ENCODE peak calls at places on chromosomes 5 and 9, in six cellular contexts. One of them, this sample, is unnamed.

GRCh38 chr5:62333250-62333800 is 27.3 kb downstream of the KIF2A start:
- ATAC-seq in IMR-90: no peak
- ATAC-seq in HCT116: no peak
- ATAC-seq in lung: no peak
- ATAC-seq in mucosa of descending colon: peak
- ATAC-seq in pancreas: no peak
- ATAC-seq in this sample: no peak

GRCh38 chr5:22465177-22465576 is 388.0 kb downstream of the CDH12 start:
- ATAC-seq in IMR-90: no peak
- ATAC-seq in HCT116: no peak
- ATAC-seq in lung: no peak
- ATAC-seq in mucosa of descending colon: no peak
- ATAC-seq in pancreas: no peak
- ATAC-seq in this sample: no peak

GRCh38 chr9:135343733-135344522 is 135.7 kb upstream of the PPP1R26 start:
- ATAC-seq in IMR-90: peak
- ATAC-seq in HCT116: peak
- ATAC-seq in lung: no peak
- ATAC-seq in mucosa of descending colon: peak
- ATAC-seq in pancreas: peak
- ATAC-seq in this sample: no peak

GRCh38 chr9:133425049-133425632 is 3.0 kb downstream of the ADAMTS13 start:
- ATAC-seq in IMR-90: no peak
- ATAC-seq in HCT116: no peak
- ATAC-seq in lung: no peak
- ATAC-seq in mucosa of descending colon: no peak
- ATAC-seq in pancreas: no peak
- ATAC-seq in this sample: no peak

GRCh38 chr9:133359420-133360175 is 3.2 kb downstream of the SURF2 start:
- ATAC-seq in IMR-90: no peak
- ATAC-seq in HCT116: no peak
- ATAC-seq in lung: no peak
- ATAC-seq in mucosa of descending colon: no peak
- ATAC-seq in pancreas: no peak
- ATAC-seq in this sample: no peak

GRCh38 chr5:138699482-138699881 is 53.7 kb upstream of the CTNNA1 start:
- ATAC-seq in IMR-90: no peak
- ATAC-seq in HCT116: no peak
- ATAC-seq in lung: no peak
- ATAC-seq in mucosa of descending colon: no peak
- ATAC-seq in pancreas: no peak
- ATAC-seq in this sample: no peak

GRCh38 chr5:61340775-61341361 is 8.8 kb downstream of the ZSWIM6 start:
- ATAC-seq in IMR-90: no peak
- ATAC-seq in HCT116: no peak
- ATAC-seq in lung: no peak
- ATAC-seq in mucosa of descending colon: peak
- ATAC-seq in pancreas: no peak
- ATAC-seq in this sample: no peak

GRCh38 chr9:108836771-108837170 is 19.0 kb downstream of the ACTL7B start:
- ATAC-seq in IMR-90: no peak
- ATAC-seq in HCT116: no peak
- ATAC-seq in lung: no peak
- ATAC-seq in mucosa of descending colon: no peak
- ATAC-seq in pancreas: no peak
- ATAC-seq in this sample: no peak

GRCh38 chr9:85610074-85610855 is 131.5 kb downstream of the AGTPBP1 start:
- ATAC-seq in IMR-90: peak
- ATAC-seq in HCT116: peak
- ATAC-seq in lung: peak
- ATAC-seq in mucosa of descending colon: peak
- ATAC-seq in pancreas: peak
- ATAC-seq in this sample: peak

GRCh38 chr5:56092115-56092514 is 97.4 kb upstream of the IL6ST start:
- ATAC-seq in IMR-90: no peak
- ATAC-seq in HCT116: no peak
- ATAC-seq in lung: no peak
- ATAC-seq in mucosa of descending colon: no peak
- ATAC-seq in pancreas: no peak
- ATAC-seq in this sample: no peak

GRCh38 chr9:21251162-21251561 is 11.4 kb upstream of the IFNA14 start:
- ATAC-seq in IMR-90: no peak
- ATAC-seq in HCT116: peak
- ATAC-seq in lung: no peak
- ATAC-seq in mucosa of descending colon: no peak
- ATAC-seq in pancreas: no peak
- ATAC-seq in this sample: no peak
- TF ChIP-seq CTCF in IMR-90: no peak
- TF ChIP-seq CTCF in HCT116: no peak
- TF ChIP-seq CTCF in lung: no peak
- TF ChIP-seq CTCF in mucosa of descending colon: no peak
- TF ChIP-seq CTCF in pancreas: no peak
- TF ChIP-seq CTCF in this sample: no peak

GRCh38 chr5:115599502-115599901 is 2.8 kb downstream of the TICAM2 start:
- ATAC-seq in IMR-90: peak
- ATAC-seq in HCT116: no peak
- ATAC-seq in lung: no peak
- ATAC-seq in mucosa of descending colon: peak
- ATAC-seq in pancreas: peak
- ATAC-seq in this sample: peak

GRCh38 chr5:115599924-115600323 is 2.4 kb downstream of the TICAM2 start:
- ATAC-seq in IMR-90: peak
- ATAC-seq in HCT116: no peak
- ATAC-seq in lung: no peak
- ATAC-seq in mucosa of descending colon: no peak
- ATAC-seq in pancreas: no peak
- ATAC-seq in this sample: no peak

GRCh38 chr5:115602585-115603125 is 376 bp upstream of the TICAM2 start:
- ATAC-seq in IMR-90: peak
- ATAC-seq in HCT116: no peak
- ATAC-seq in lung: peak
- ATAC-seq in mucosa of descending colon: peak
- ATAC-seq in pancreas: peak
- ATAC-seq in this sample: no peak

GRCh38 chr5:115600771-115601170 is 1.5 kb downstream of the TICAM2 start:
- ATAC-seq in IMR-90: peak
- ATAC-seq in HCT116: no peak
- ATAC-seq in lung: no peak
- ATAC-seq in mucosa of descending colon: no peak
- ATAC-seq in pancreas: no peak
- ATAC-seq in this sample: no peak

GRCh38 chr5:115601709-115602584 is at the start of gene TICAM2:
- ATAC-seq in IMR-90: peak
- ATAC-seq in HCT116: no peak
- ATAC-seq in lung: peak
- ATAC-seq in mucosa of descending colon: peak
- ATAC-seq in pancreas: peak
- ATAC-seq in this sample: peak
- TF ChIP-seq CTCF in IMR-90: peak
- TF ChIP-seq CTCF in HCT116: no peak
- TF ChIP-seq CTCF in lung: peak
- TF ChIP-seq CTCF in mucosa of descending colon: no peak
- TF ChIP-seq CTCF in pancreas: peak
- TF ChIP-seq CTCF in this sample: peak

GRCh38 chr5:168076561-168076991 is 214.9 kb upstream of the WWC1 start:
- ATAC-seq in IMR-90: peak
- ATAC-seq in HCT116: peak
- ATAC-seq in lung: no peak
- ATAC-seq in mucosa of descending colon: peak
- ATAC-seq in pancreas: no peak
- ATAC-seq in this sample: no peak
- TF ChIP-seq CTCF in IMR-90: peak
- TF ChIP-seq CTCF in HCT116: no peak
- TF ChIP-seq CTCF in lung: no peak
- TF ChIP-seq CTCF in mucosa of descending colon: no peak
- TF ChIP-seq CTCF in pancreas: no peak
- TF ChIP-seq CTCF in this sample: peak

GRCh38 chr9:136742640-136743391 is at the start of gene LCN10:
- ATAC-seq in IMR-90: no peak
- ATAC-seq in HCT116: peak
- ATAC-seq in lung: no peak
- ATAC-seq in mucosa of descending colon: peak
- ATAC-seq in pancreas: peak
- ATAC-seq in this sample: no peak
- TF ChIP-seq CTCF in IMR-90: peak
- TF ChIP-seq CTCF in HCT116: no peak
- TF ChIP-seq CTCF in lung: no peak
- TF ChIP-seq CTCF in mucosa of descending colon: no peak
- TF ChIP-seq CTCF in pancreas: no peak
- TF ChIP-seq CTCF in this sample: no peak

GRCh38 chr5:146965781-146966659 is 87.5 kb upstream of the PPP2R2B start:
- ATAC-seq in IMR-90: peak
- ATAC-seq in HCT116: peak
- ATAC-seq in lung: peak
- ATAC-seq in mucosa of descending colon: peak
- ATAC-seq in pancreas: peak
- ATAC-seq in this sample: peak
- TF ChIP-seq CTCF in IMR-90: peak
- TF ChIP-seq CTCF in HCT116: peak
- TF ChIP-seq CTCF in lung: peak
- TF ChIP-seq CTCF in mucosa of descending colon: peak
- TF ChIP-seq CTCF in pancreas: peak
- TF ChIP-seq CTCF in this sample: peak

GRCh38 chr5:79108792-79109191 is 2.8 kb upstream of the BHMT start:
- ATAC-seq in IMR-90: no peak
- ATAC-seq in HCT116: no peak
- ATAC-seq in lung: no peak
- ATAC-seq in mucosa of descending colon: no peak
- ATAC-seq in pancreas: no peak
- ATAC-seq in this sample: no peak
- TF ChIP-seq CTCF in IMR-90: no peak
- TF ChIP-seq CTCF in HCT116: no peak
- TF ChIP-seq CTCF in lung: no peak
- TF ChIP-seq CTCF in mucosa of descending colon: no peak
- TF ChIP-seq CTCF in pancreas: no peak
- TF ChIP-seq CTCF in this sample: no peak

GRCh38 chr5:121967187-121967586 is 5.4 kb downstream of the SRFBP1 start:
- ATAC-seq in IMR-90: no peak
- ATAC-seq in HCT116: no peak
- ATAC-seq in lung: no peak
- ATAC-seq in mucosa of descending colon: no peak
- ATAC-seq in pancreas: no peak
- ATAC-seq in this sample: no peak
- TF ChIP-seq CTCF in IMR-90: peak
- TF ChIP-seq CTCF in HCT116: peak
- TF ChIP-seq CTCF in lung: peak
- TF ChIP-seq CTCF in mucosa of descending colon: no peak
- TF ChIP-seq CTCF in pancreas: no peak
- TF ChIP-seq CTCF in this sample: peak

DNA sequence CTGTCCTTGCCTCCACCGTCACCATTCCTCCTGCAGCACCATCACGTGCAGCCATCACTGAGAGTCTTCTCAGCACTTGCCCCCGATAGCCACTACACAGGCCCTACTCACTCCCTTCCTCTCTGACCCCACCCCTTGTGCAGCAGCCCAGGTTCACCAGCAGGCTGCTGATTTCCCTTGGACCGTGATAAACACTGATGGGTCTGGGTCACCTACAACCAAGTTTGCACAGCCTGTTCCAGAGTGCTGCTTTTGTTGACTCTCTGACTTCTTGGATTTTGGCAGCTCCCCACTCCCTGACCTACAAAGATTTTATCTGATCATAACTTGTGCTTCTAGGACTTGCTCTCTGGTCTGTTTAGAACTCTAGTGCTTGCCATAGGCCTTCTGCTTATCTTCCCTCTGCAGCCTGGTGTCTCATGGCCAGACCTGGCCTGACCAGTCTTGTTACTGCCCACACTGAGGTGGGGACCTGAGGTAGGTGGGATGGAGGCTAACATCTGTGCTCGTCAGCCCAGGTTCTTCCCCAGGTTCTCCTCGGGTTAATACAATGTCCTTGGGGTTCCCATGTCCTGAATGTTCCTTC is 109.3 kb downstream of the TARS1 start:
- ATAC-seq in IMR-90: no peak
- ATAC-seq in HCT116: peak
- ATAC-seq in lung: no peak
- ATAC-seq in mucosa of descending colon: no peak
- ATAC-seq in pancreas: peak
- ATAC-seq in this sample: no peak
- TF ChIP-seq CTCF in IMR-90: no peak
- TF ChIP-seq CTCF in HCT116: no peak
- TF ChIP-seq CTCF in lung: no peak
- TF ChIP-seq CTCF in mucosa of descending colon: no peak
- TF ChIP-seq CTCF in pancreas: no peak
- TF ChIP-seq CTCF in this sample: no peak

GRCh38 chr9:114156658-114157421 is 1.5 kb downstream of the COL27A1 start:
- ATAC-seq in IMR-90: peak
- ATAC-seq in HCT116: no peak
- ATAC-seq in lung: peak
- ATAC-seq in mucosa of descending colon: peak
- ATAC-seq in pancreas: peak
- ATAC-seq in this sample: peak
- TF ChIP-seq CTCF in IMR-90: peak
- TF ChIP-seq CTCF in HCT116: no peak
- TF ChIP-seq CTCF in lung: no peak
- TF ChIP-seq CTCF in mucosa of descending colon: no peak
- TF ChIP-seq CTCF in pancreas: no peak
- TF ChIP-seq CTCF in this sample: peak

GRCh38 chr9:22643541-22643940 is 196.9 kb downstream of the DMRTA1 start:
- ATAC-seq in IMR-90: no peak
- ATAC-seq in HCT116: no peak
- ATAC-seq in lung: no peak
- ATAC-seq in mucosa of descending colon: no peak
- ATAC-seq in pancreas: no peak
- ATAC-seq in this sample: no peak
- TF ChIP-seq CTCF in IMR-90: no peak
- TF ChIP-seq CTCF in HCT116: no peak
- TF ChIP-seq CTCF in lung: no peak
- TF ChIP-seq CTCF in mucosa of descending colon: no peak
- TF ChIP-seq CTCF in pancreas: no peak
- TF ChIP-seq CTCF in this sample: no peak

This sample was measured in gastroesophageal sphincter.